ENCODE peak calls at places on chromosomes 2 and 18, in five cellular contexts. One of them, this sample, is unnamed. For H3K9me3, the result is how much of the 10 kb centered on the place peaks cover.

GRCh38 chr2:241062342-241063092 is 39.6 kb downstream of the MTERF4 start:
- DNase-seq in tibial nerve: no peak
- DNase-seq in esophagus muscularis mucosa: no peak
- DNase-seq in heart right ventricle: no peak
- DNase-seq in stomach: no peak
- DNase-seq in this sample: no peak

GRCh38 chr2:128315122-128315828 is 3.4 kb downstream of the HS6ST1 start:
- DNase-seq in tibial nerve: peak
- DNase-seq in esophagus muscularis mucosa: peak
- DNase-seq in heart right ventricle: no peak
- DNase-seq in stomach: peak
- DNase-seq in this sample: no peak

GRCh38 chr18:58541789-58542425 is 87.0 kb downstream of the ALPK2 start:
- DNase-seq in tibial nerve: no peak
- DNase-seq in esophagus muscularis mucosa: no peak
- DNase-seq in heart right ventricle: no peak
- DNase-seq in stomach: no peak
- DNase-seq in this sample: peak

GRCh38 chr2:68463287-68463877 is 3.7 kb downstream of the FBXO48 start:
- DNase-seq in tibial nerve: no peak
- DNase-seq in esophagus muscularis mucosa: no peak
- DNase-seq in heart right ventricle: no peak
- DNase-seq in stomach: no peak
- DNase-seq in this sample: peak

GRCh38 chr2:42216712-42217111 is 47.6 kb downstream of the EML4 start:
- DNase-seq in tibial nerve: no peak
- DNase-seq in esophagus muscularis mucosa: no peak
- DNase-seq in heart right ventricle: no peak
- DNase-seq in stomach: no peak
- DNase-seq in this sample: no peak

GRCh38 chr2:166375736-166376487 is at the start of gene SCN9A:
- DNase-seq in tibial nerve: peak
- DNase-seq in esophagus muscularis mucosa: no peak
- DNase-seq in heart right ventricle: peak
- DNase-seq in stomach: peak
- DNase-seq in this sample: no peak

GRCh38 chr2:72035518-72036172 is 112.0 kb downstream of the CYP26B1 start:
- DNase-seq in tibial nerve: no peak
- DNase-seq in esophagus muscularis mucosa: peak
- DNase-seq in heart right ventricle: peak
- DNase-seq in stomach: no peak
- DNase-seq in this sample: no peak

GRCh38 chr2:33216508-33217182 is 259.8 kb upstream of the RASGRP3 start:
- DNase-seq in tibial nerve: peak
- DNase-seq in esophagus muscularis mucosa: peak
- DNase-seq in heart right ventricle: peak
- DNase-seq in stomach: peak
- DNase-seq in this sample: no peak

GRCh38 chr2:226687641-226688253 is 111.9 kb downstream of the IRS1 start:
- DNase-seq in tibial nerve: no peak
- DNase-seq in esophagus muscularis mucosa: no peak
- DNase-seq in heart right ventricle: no peak
- DNase-seq in stomach: no peak
- DNase-seq in this sample: no peak

GRCh38 chr2:82839046-82839445 is 1620.0 kb downstream of the SUCLG1 start:
- DNase-seq in tibial nerve: no peak
- DNase-seq in esophagus muscularis mucosa: no peak
- DNase-seq in heart right ventricle: no peak
- DNase-seq in stomach: no peak
- DNase-seq in this sample: no peak

GRCh38 chr2:97693476-97693875 is 19.9 kb upstream of the ZAP70 start:
- DNase-seq in tibial nerve: no peak
- DNase-seq in esophagus muscularis mucosa: peak
- DNase-seq in heart right ventricle: no peak
- DNase-seq in stomach: no peak
- DNase-seq in this sample: no peak

GRCh38 chr2:102771114-102771513 is 9.3 kb downstream of the TMEM182 start:
- DNase-seq in tibial nerve: no peak
- DNase-seq in esophagus muscularis mucosa: no peak
- DNase-seq in heart right ventricle: no peak
- DNase-seq in stomach: no peak
- DNase-seq in this sample: no peak

GRCh38 chr2:9441556-9441955 is 18.1 kb downstream of the CPSF3 start:
- DNase-seq in tibial nerve: no peak
- DNase-seq in esophagus muscularis mucosa: no peak
- DNase-seq in heart right ventricle: no peak
- DNase-seq in stomach: no peak
- DNase-seq in this sample: no peak

GRCh38 chr18:46071615-46071893 is 506 bp downstream of the PSTPIP2 start:
- DNase-seq in tibial nerve: no peak
- DNase-seq in esophagus muscularis mucosa: no peak
- DNase-seq in heart right ventricle: no peak
- DNase-seq in stomach: no peak
- DNase-seq in this sample: no peak

GRCh38 chr2:180450841-180451240 is 443.7 kb upstream of the CWC22 start:
- DNase-seq in tibial nerve: no peak
- DNase-seq in esophagus muscularis mucosa: no peak
- DNase-seq in heart right ventricle: no peak
- DNase-seq in stomach: no peak
- DNase-seq in this sample: no peak

GRCh38 chr2:85748039-85748438 is 5.8 kb upstream of the ATOH8 start:
- DNase-seq in tibial nerve: no peak
- DNase-seq in esophagus muscularis mucosa: no peak
- DNase-seq in heart right ventricle: no peak
- DNase-seq in stomach: no peak
- DNase-seq in this sample: no peak
- H3K9me3 ChIP-seq in tibial nerve: under half
- H3K9me3 ChIP-seq in esophagus muscularis mucosa: under half
- H3K9me3 ChIP-seq in heart right ventricle: under half
- H3K9me3 ChIP-seq in stomach: under half
- H3K9me3 ChIP-seq in this sample: under half

DNA sequence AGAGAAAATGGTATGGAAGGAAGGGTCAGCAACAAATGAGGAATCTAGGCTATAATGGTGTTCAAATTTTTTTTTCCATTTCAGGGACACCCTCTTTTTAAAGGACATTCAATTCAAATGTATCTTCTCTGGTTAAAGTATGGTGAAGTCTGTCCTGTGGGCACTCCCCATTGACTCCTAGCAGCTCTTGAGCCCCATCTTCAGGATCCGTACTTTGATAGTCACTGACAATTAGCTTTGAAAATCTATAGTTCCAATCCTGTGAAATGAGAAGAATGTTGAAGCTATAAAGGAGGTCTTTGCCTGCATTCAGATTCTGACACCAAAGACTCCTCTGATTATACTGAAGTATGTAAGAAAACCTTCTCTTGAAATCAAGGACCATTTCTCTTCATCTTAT is 43.3 kb downstream of the KCNH7 start:
- DNase-seq in tibial nerve: no peak
- DNase-seq in esophagus muscularis mucosa: no peak
- DNase-seq in heart right ventricle: no peak
- DNase-seq in stomach: no peak
- DNase-seq in this sample: no peak
- TF ChIP-seq CTCF in tibial nerve: no peak
- TF ChIP-seq CTCF in esophagus muscularis mucosa: no peak
- TF ChIP-seq CTCF in heart right ventricle: no peak
- TF ChIP-seq CTCF in stomach: no peak
- TF ChIP-seq CTCF in this sample: no peak

GRCh38 chr2:40302751-40303150 is 149.1 kb downstream of the SLC8A1 start:
- DNase-seq in tibial nerve: no peak
- DNase-seq in esophagus muscularis mucosa: no peak
- DNase-seq in heart right ventricle: no peak
- DNase-seq in stomach: no peak
- DNase-seq in this sample: no peak

GRCh38 chr2:40304340-40304739 is 147.6 kb downstream of the SLC8A1 start:
- DNase-seq in tibial nerve: no peak
- DNase-seq in esophagus muscularis mucosa: no peak
- DNase-seq in heart right ventricle: peak
- DNase-seq in stomach: no peak
- DNase-seq in this sample: no peak

GRCh38 chr2:40300391-40300790 is 151.5 kb downstream of the SLC8A1 start:
- DNase-seq in tibial nerve: no peak
- DNase-seq in esophagus muscularis mucosa: no peak
- DNase-seq in heart right ventricle: no peak
- DNase-seq in stomach: no peak
- DNase-seq in this sample: no peak

GRCh38 chr2:40299173-40299572 is 152.7 kb downstream of the SLC8A1 start:
- DNase-seq in tibial nerve: no peak
- DNase-seq in esophagus muscularis mucosa: no peak
- DNase-seq in heart right ventricle: no peak
- DNase-seq in stomach: no peak
- DNase-seq in this sample: no peak

DNA sequence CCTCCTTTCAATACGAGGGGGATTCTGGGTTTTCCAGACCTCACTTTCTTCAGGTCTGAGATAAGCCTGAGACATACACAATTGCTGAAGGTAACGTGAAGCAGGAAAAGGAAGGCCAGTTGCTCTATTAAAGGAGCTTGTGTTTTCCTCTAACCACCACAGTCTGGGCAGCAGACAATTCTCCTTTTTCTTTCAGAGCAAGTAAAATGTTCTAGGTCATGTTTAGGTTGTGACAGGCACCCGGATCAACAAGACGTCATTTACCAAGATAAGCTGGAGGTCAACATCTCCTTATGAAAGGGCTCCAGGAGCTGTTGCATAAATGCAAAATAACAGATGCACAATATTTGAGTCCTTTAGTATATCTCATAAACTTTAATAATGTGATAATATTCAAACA is 148.1 kb downstream of the SLC8A1 start:
- DNase-seq in tibial nerve: no peak
- DNase-seq in esophagus muscularis mucosa: no peak
- DNase-seq in heart right ventricle: no peak
- DNase-seq in stomach: no peak
- DNase-seq in this sample: no peak
- H3K9me3 ChIP-seq in tibial nerve: under half
- H3K9me3 ChIP-seq in esophagus muscularis mucosa: under half
- H3K9me3 ChIP-seq in heart right ventricle: under half
- H3K9me3 ChIP-seq in stomach: under half
- H3K9me3 ChIP-seq in this sample: under half

DNA sequence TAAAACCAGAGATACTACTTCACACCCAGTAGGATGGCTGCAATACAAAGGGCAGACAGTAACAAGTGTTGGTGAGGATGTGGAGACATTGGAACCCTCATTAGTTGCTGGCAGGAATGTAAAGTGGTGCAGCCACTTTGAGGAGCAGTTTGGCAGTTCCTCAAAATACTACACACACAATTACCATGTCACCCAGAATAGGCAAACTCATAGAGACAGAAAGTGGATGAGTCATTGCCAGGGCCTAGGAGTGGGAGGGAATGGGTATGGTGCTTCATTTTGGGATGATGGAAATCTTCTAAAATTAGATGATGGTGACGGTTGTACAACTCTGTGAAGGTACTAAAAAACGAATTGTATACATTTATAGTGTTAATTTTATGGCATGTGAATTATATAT is 54.8 kb downstream of the ATP9B start:
- DNase-seq in tibial nerve: no peak
- DNase-seq in esophagus muscularis mucosa: no peak
- DNase-seq in heart right ventricle: no peak
- DNase-seq in stomach: no peak
- DNase-seq in this sample: no peak
- TF ChIP-seq CTCF in tibial nerve: no peak
- TF ChIP-seq CTCF in esophagus muscularis mucosa: no peak
- TF ChIP-seq CTCF in heart right ventricle: no peak
- TF ChIP-seq CTCF in stomach: no peak
- TF ChIP-seq CTCF in this sample: no peak

GRCh38 chr18:70634576-70635147 is 345.8 kb downstream of the SOCS6 start:
- DNase-seq in tibial nerve: no peak
- DNase-seq in esophagus muscularis mucosa: no peak
- DNase-seq in heart right ventricle: no peak
- DNase-seq in stomach: no peak
- DNase-seq in this sample: no peak
- H3K9me3 ChIP-seq in tibial nerve: under half
- H3K9me3 ChIP-seq in esophagus muscularis mucosa: under half
- H3K9me3 ChIP-seq in heart right ventricle: under half
- H3K9me3 ChIP-seq in stomach: under half
- H3K9me3 ChIP-seq in this sample: under half

GRCh38 chr2:56030062-56030461 is 106.5 kb upstream of the EFEMP1 start:
- DNase-seq in tibial nerve: no peak
- DNase-seq in esophagus muscularis mucosa: no peak
- DNase-seq in heart right ventricle: no peak
- DNase-seq in stomach: no peak
- DNase-seq in this sample: no peak
- TF ChIP-seq CTCF in tibial nerve: no peak
- TF ChIP-seq CTCF in esophagus muscularis mucosa: no peak
- TF ChIP-seq CTCF in heart right ventricle: no peak
- TF ChIP-seq CTCF in stomach: no peak
- TF ChIP-seq CTCF in this sample: no peak